ENCODE peak calls at places on chromosomes 11 and 22, in five cellular contexts. I, J, W, P and B are unnamed samples.

GRCh38 chr22:48938741-48939140 is 888.9 kb downstream of the BRD1 start:
- DNase-seq in I (no peak), J (no peak), W (no peak), P (no peak), B (peak)

GRCh38 chr22:48513929-48514328 is 1313.7 kb downstream of the BRD1 start:
- DNase-seq in I (no peak), J (no peak), W (no peak), P (no peak), B (no peak)

GRCh38 chr11:86671386-86672006 is 920 bp downstream of the ME3 start:
- DNase-seq in I (peak), J (no peak), W (no peak), P (no peak), B (no peak)

GRCh38 chr11:8959546-8960166 is 4.6 kb downstream of the TMEM9B start:
- DNase-seq in I (no peak), J (no peak), W (peak), P (no peak), B (no peak)

GRCh38 chr11:99325807-99326206 is 305.1 kb downstream of the CNTN5 start:
- DNase-seq in I (no peak), J (no peak), W (no peak), P (no peak), B (no peak)

GRCh38 chr11:7905961-7906429 is 25.1 kb downstream of the OR10A6 start:
- DNase-seq in I (no peak), J (no peak), W (no peak), P (no peak), B (no peak)

GRCh38 chr11:16012125-16012751 is 344.1 kb downstream of the SOX6 start:
- DNase-seq in I (no peak), J (no peak), W (no peak), P (no peak), B (no peak)

GRCh38 chr11:629237-629583 is 2.2 kb upstream of the SCT start:
- DNase-seq in I (no peak), J (no peak), W (no peak), P (peak), B (no peak)

GRCh38 chr11:85619497-85619896 is 7.6 kb downstream of the DLG2 start:
- DNase-seq in I (no peak), J (no peak), W (no peak), P (no peak), B (no peak)

GRCh38 chr11:109308551-109308950 is 113.4 kb upstream of the C11orf87 start:
- DNase-seq in I (no peak), J (no peak), W (no peak), P (no peak), B (no peak)

GRCh38 chr11:118002010-118002540 is 15.9 kb downstream of the IL10RA start:
- DNase-seq in I (no peak), J (no peak), W (peak), P (peak), B (peak)

GRCh38 chr11:34252015-34252414 is 105.8 kb downstream of the ABTB2 start:
- DNase-seq in I (no peak), J (no peak), W (no peak), P (no peak), B (no peak)

GRCh38 chr22:22921575-22921974 is 34.0 kb downstream of the IGLL5 start:
- DNase-seq in I (no peak), J (no peak), W (no peak), P (no peak), B (no peak)

GRCh38 chr22:45680932-45681700 is 9.5 kb downstream of the ATXN10 start:
- DNase-seq in I (no peak), J (no peak), W (no peak), P (no peak), B (no peak)

GRCh38 chr11:112834277-112834755 is 126.9 kb upstream of the NCAM1 start:
- DNase-seq in I (no peak), J (no peak), W (no peak), P (no peak), B (no peak)